ENCODE peak calls at places on chromosomes 13 and 19, in five cellular contexts. One of them, this sample, is unnamed.

GRCh38 chr13:44417876-44418275 is 44.3 kb downstream of the SERP2 start:
- DNase-seq in heart right ventricle: no peak
- DNase-seq in upper lobe of left lung: no peak
- DNase-seq in GM13976: no peak
- DNase-seq in endothelial cell: no peak
- DNase-seq in this sample: no peak

GRCh38 chr19:4075373-4075772 is 8.7 kb upstream of the ZBTB7A start:
- DNase-seq in heart right ventricle: no peak
- DNase-seq in upper lobe of left lung: peak
- DNase-seq in GM13976: no peak
- DNase-seq in endothelial cell: no peak
- DNase-seq in this sample: peak

GRCh38 chr19:50668416-50669318 is 19.4 kb downstream of the C19orf81 start:
- DNase-seq in heart right ventricle: no peak
- DNase-seq in upper lobe of left lung: no peak
- DNase-seq in GM13976: no peak
- DNase-seq in endothelial cell: no peak
- DNase-seq in this sample: no peak

GRCh38 chr19:36750066-36750691 is 22.4 kb downstream of the ZNF850 start:
- DNase-seq in heart right ventricle: no peak
- DNase-seq in upper lobe of left lung: no peak
- DNase-seq in GM13976: no peak
- DNase-seq in endothelial cell: no peak
- DNase-seq in this sample: no peak

GRCh38 chr19:48501446-48501960 is 10.1 kb downstream of the LMTK3 start:
- DNase-seq in heart right ventricle: no peak
- DNase-seq in upper lobe of left lung: peak
- DNase-seq in GM13976: no peak
- DNase-seq in endothelial cell: no peak
- DNase-seq in this sample: peak

GRCh38 chr19:10315335-10316214 is at the start of gene FDX2:
- DNase-seq in heart right ventricle: peak
- DNase-seq in upper lobe of left lung: peak
- DNase-seq in GM13976: peak
- DNase-seq in endothelial cell: peak
- DNase-seq in this sample: peak

GRCh38 chr19:7757358-7757757 is 5.7 kb upstream of the CLEC4M start:
- DNase-seq in heart right ventricle: no peak
- DNase-seq in upper lobe of left lung: no peak
- DNase-seq in GM13976: no peak
- DNase-seq in endothelial cell: no peak
- DNase-seq in this sample: no peak

GRCh38 chr13:71218960-71219359 is 648.0 kb downstream of the DACH1 start:
- DNase-seq in heart right ventricle: no peak
- DNase-seq in upper lobe of left lung: no peak
- DNase-seq in GM13976: peak
- DNase-seq in endothelial cell: peak
- DNase-seq in this sample: no peak

GRCh38 chr19:40742477-40742876 is 7.8 kb downstream of the ACTMAP start:
- DNase-seq in heart right ventricle: no peak
- DNase-seq in upper lobe of left lung: peak
- DNase-seq in GM13976: no peak
- DNase-seq in endothelial cell: no peak
- DNase-seq in this sample: no peak

GRCh38 chr13:20525144-20525600 is 485 bp downstream of the CRYL1 start:
- DNase-seq in heart right ventricle: peak
- DNase-seq in upper lobe of left lung: no peak
- DNase-seq in GM13976: no peak
- DNase-seq in endothelial cell: no peak
- DNase-seq in this sample: peak

GRCh38 chr13:98222081-98222554 is 45.0 kb upstream of the RNF113B start:
- DNase-seq in heart right ventricle: no peak
- DNase-seq in upper lobe of left lung: no peak
- DNase-seq in GM13976: no peak
- DNase-seq in endothelial cell: no peak
- DNase-seq in this sample: no peak

GRCh38 chr13:40969169-40969901 is 49.8 kb downstream of the ELF1 start:
- DNase-seq in heart right ventricle: no peak
- DNase-seq in upper lobe of left lung: no peak
- DNase-seq in GM13976: no peak
- DNase-seq in endothelial cell: no peak
- DNase-seq in this sample: peak

GRCh38 chr13:98509271-98510155 is 67.4 kb downstream of the STK24 start:
- DNase-seq in heart right ventricle: no peak
- DNase-seq in upper lobe of left lung: no peak
- DNase-seq in GM13976: peak
- DNase-seq in endothelial cell: no peak
- DNase-seq in this sample: peak

GRCh38 chr19:8338835-8339234 is 4.2 kb downstream of the KANK3 start:
- DNase-seq in heart right ventricle: no peak
- DNase-seq in upper lobe of left lung: no peak
- DNase-seq in GM13976: no peak
- DNase-seq in endothelial cell: no peak
- DNase-seq in this sample: no peak

GRCh38 chr13:51333421-51333820 is 6.1 kb upstream of the SERPINE3 start:
- DNase-seq in heart right ventricle: no peak
- DNase-seq in upper lobe of left lung: no peak
- DNase-seq in GM13976: no peak
- DNase-seq in endothelial cell: no peak
- DNase-seq in this sample: no peak

GRCh38 chr19:34502582-34503545 is 21.3 kb downstream of the WTIP start:
- DNase-seq in heart right ventricle: no peak
- DNase-seq in upper lobe of left lung: no peak
- DNase-seq in GM13976: no peak
- DNase-seq in endothelial cell: no peak
- DNase-seq in this sample: no peak

GRCh38 chr13:80363890-80364503 is 23.1 kb upstream of the SPRY2 start:
- DNase-seq in heart right ventricle: no peak
- DNase-seq in upper lobe of left lung: no peak
- DNase-seq in GM13976: no peak
- DNase-seq in endothelial cell: no peak
- DNase-seq in this sample: no peak

GRCh38 chr19:52516191-52516590 is 11.3 kb upstream of the ZNF808 start:
- DNase-seq in heart right ventricle: no peak
- DNase-seq in upper lobe of left lung: no peak
- DNase-seq in GM13976: no peak
- DNase-seq in endothelial cell: no peak
- DNase-seq in this sample: no peak

GRCh38 chr13:112725346-112726017 is 35.6 kb downstream of the ATP11A start:
- DNase-seq in heart right ventricle: no peak
- DNase-seq in upper lobe of left lung: peak
- DNase-seq in GM13976: no peak
- DNase-seq in endothelial cell: no peak
- DNase-seq in this sample: peak

GRCh38 chr13:43720780-43721397 is 65.9 kb downstream of the ENOX1 start:
- DNase-seq in heart right ventricle: no peak
- DNase-seq in upper lobe of left lung: no peak
- DNase-seq in GM13976: no peak
- DNase-seq in endothelial cell: no peak
- DNase-seq in this sample: no peak

GRCh38 chr13:30022796-30023195 is 172.4 kb upstream of the UBL3 start:
- DNase-seq in heart right ventricle: no peak
- DNase-seq in upper lobe of left lung: no peak
- DNase-seq in GM13976: no peak
- DNase-seq in endothelial cell: no peak
- DNase-seq in this sample: no peak

GRCh38 chr13:41075034-41075433 is 13.7 kb downstream of the WBP4 start:
- DNase-seq in heart right ventricle: no peak
- DNase-seq in upper lobe of left lung: no peak
- DNase-seq in GM13976: peak
- DNase-seq in endothelial cell: peak
- DNase-seq in this sample: peak

GRCh38 chr19:32041681-32042292 is 303.6 kb upstream of the ZNF507 start:
- DNase-seq in heart right ventricle: peak
- DNase-seq in upper lobe of left lung: peak
- DNase-seq in GM13976: no peak
- DNase-seq in endothelial cell: peak
- DNase-seq in this sample: peak
- TF ChIP-seq CTCF in heart right ventricle: peak
- TF ChIP-seq CTCF in upper lobe of left lung: peak
- TF ChIP-seq CTCF in GM13976: no peak
- TF ChIP-seq CTCF in endothelial cell: peak
- TF ChIP-seq CTCF in this sample: peak

GRCh38 chr19:43594710-43595604 is 977 bp downstream of the IRGQ start:
- DNase-seq in heart right ventricle: peak
- DNase-seq in upper lobe of left lung: peak
- DNase-seq in GM13976: peak
- DNase-seq in endothelial cell: peak
- DNase-seq in this sample: peak

GRCh38 chr19:43596842-43597461 is 557 bp downstream of the ZNF576 start:
- DNase-seq in heart right ventricle: no peak
- DNase-seq in upper lobe of left lung: no peak
- DNase-seq in GM13976: no peak
- DNase-seq in endothelial cell: no peak
- DNase-seq in this sample: peak

GRCh38 chr19:43594081-43594697 is 1.7 kb downstream of the IRGQ start:
- DNase-seq in heart right ventricle: no peak
- DNase-seq in upper lobe of left lung: no peak
- DNase-seq in GM13976: no peak
- DNase-seq in endothelial cell: no peak
- DNase-seq in this sample: no peak

GRCh38 chr19:43595999-43596841 is at the start of the genes IRGQ and ZNF576:
- DNase-seq in heart right ventricle: peak
- DNase-seq in upper lobe of left lung: peak
- DNase-seq in GM13976: peak
- DNase-seq in endothelial cell: peak
- DNase-seq in this sample: peak

DNA sequence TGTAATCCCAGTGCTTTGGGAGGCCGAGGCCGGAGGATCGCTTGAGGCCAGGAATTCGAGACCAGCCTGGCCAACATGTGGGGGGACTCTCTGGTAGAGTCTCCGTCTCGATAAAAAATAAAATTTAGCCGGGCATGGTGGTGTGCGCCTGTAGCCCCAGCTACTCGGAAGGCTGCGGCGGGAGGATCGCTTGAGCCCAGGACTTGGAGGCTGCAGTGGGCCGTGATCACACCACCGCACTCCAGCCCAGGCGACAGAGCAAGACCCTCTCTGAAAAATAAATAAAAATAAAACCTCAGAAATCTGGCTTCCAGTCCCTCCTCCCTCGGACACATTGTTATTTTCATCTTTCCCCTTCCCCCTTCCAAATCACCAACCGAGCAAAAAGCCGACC is 332 bp downstream of the IRGQ start:
- DNase-seq in heart right ventricle: no peak
- DNase-seq in upper lobe of left lung: no peak
- DNase-seq in GM13976: no peak
- DNase-seq in endothelial cell: peak
- DNase-seq in this sample: peak
- TF ChIP-seq CTCF in heart right ventricle: no peak
- TF ChIP-seq CTCF in upper lobe of left lung: no peak
- TF ChIP-seq CTCF in GM13976: no peak
- TF ChIP-seq CTCF in endothelial cell: no peak
- TF ChIP-seq CTCF in this sample: no peak

GRCh38 chr13:31431722-31432137 is 232.0 kb downstream of the B3GLCT start:
- DNase-seq in heart right ventricle: peak
- DNase-seq in upper lobe of left lung: no peak
- DNase-seq in GM13976: peak
- DNase-seq in endothelial cell: peak
- DNase-seq in this sample: peak

GRCh38 chr13:31427151-31427867 is 227.5 kb downstream of the B3GLCT start:
- DNase-seq in heart right ventricle: no peak
- DNase-seq in upper lobe of left lung: no peak
- DNase-seq in GM13976: no peak
- DNase-seq in endothelial cell: no peak
- DNase-seq in this sample: no peak

GRCh38 chr13:31424130-31424729 is 224.5 kb downstream of the B3GLCT start:
- DNase-seq in heart right ventricle: peak
- DNase-seq in upper lobe of left lung: no peak
- DNase-seq in GM13976: peak
- DNase-seq in endothelial cell: peak
- DNase-seq in this sample: peak

GRCh38 chr13:31421756-31422155 is 222.0 kb downstream of the B3GLCT start:
- DNase-seq in heart right ventricle: no peak
- DNase-seq in upper lobe of left lung: no peak
- DNase-seq in GM13976: no peak
- DNase-seq in endothelial cell: no peak
- DNase-seq in this sample: no peak

GRCh38 chr13:31426395-31426794 is 226.6 kb downstream of the B3GLCT start:
- DNase-seq in heart right ventricle: no peak
- DNase-seq in upper lobe of left lung: no peak
- DNase-seq in GM13976: no peak
- DNase-seq in endothelial cell: no peak
- DNase-seq in this sample: no peak
- TF ChIP-seq CTCF in heart right ventricle: no peak
- TF ChIP-seq CTCF in upper lobe of left lung: no peak
- TF ChIP-seq CTCF in GM13976: no peak
- TF ChIP-seq CTCF in endothelial cell: no peak
- TF ChIP-seq CTCF in this sample: no peak

DNA sequence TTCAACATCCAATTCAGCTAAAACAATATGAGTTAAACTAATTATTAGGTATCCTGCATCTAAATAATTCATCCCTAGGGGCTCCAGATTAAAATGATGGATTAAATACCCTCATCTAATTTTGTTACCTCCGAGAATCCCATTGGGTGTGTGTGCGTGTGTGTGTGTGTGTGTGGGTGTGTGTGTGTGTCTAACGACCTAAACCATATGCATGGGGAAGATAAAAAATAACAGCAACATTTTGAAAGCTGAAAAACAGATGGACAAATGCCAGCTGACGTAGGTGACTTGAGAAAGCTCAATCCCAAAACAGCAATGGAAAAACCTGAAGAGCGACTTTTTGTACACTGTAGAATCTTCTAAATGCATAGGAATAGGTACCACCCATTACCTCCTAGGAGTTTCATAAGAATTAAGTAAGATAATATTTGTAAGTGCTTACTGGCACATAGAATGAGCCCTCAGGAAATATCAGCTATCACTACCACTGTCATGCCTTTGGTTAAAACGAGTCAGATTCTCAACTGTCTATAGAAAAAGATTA is 8.6 kb upstream of the RPL21 start:
- DNase-seq in heart right ventricle: no peak
- DNase-seq in upper lobe of left lung: no peak
- DNase-seq in GM13976: no peak
- DNase-seq in endothelial cell: no peak
- DNase-seq in this sample: no peak
- TF ChIP-seq CTCF in heart right ventricle: no peak
- TF ChIP-seq CTCF in upper lobe of left lung: no peak
- TF ChIP-seq CTCF in GM13976: no peak
- TF ChIP-seq CTCF in endothelial cell: no peak
- TF ChIP-seq CTCF in this sample: no peak

GRCh38 chr19:57406516-57407123 is 4.3 kb upstream of the ZNF17 start:
- DNase-seq in heart right ventricle: peak
- DNase-seq in upper lobe of left lung: no peak
- DNase-seq in GM13976: peak
- DNase-seq in endothelial cell: peak
- DNase-seq in this sample: peak
- TF ChIP-seq CTCF in heart right ventricle: peak
- TF ChIP-seq CTCF in upper lobe of left lung: no peak
- TF ChIP-seq CTCF in GM13976: peak
- TF ChIP-seq CTCF in endothelial cell: peak
- TF ChIP-seq CTCF in this sample: peak

This sample was measured in activated CD8-positive, alpha-beta T cell treated with anti-CD3 and anti-CD28 coated beads for 36 hours.